ENCODE peak calls at places on chromosomes 5 and 9, in four cellular contexts. One of them, this sample, is unnamed.

GRCh38 chr5:107248065-107248695 is 422.6 kb downstream of the EFNA5 start:
- DNase-seq in NCI-H345: peak; percentile 3
- DNase-seq in GM06990: no peak
- DNase-seq in HTR-8/SVneo: peak; percentile 6
- DNase-seq in this sample: no peak

GRCh38 chr9:124869986-124870560 is 8.1 kb downstream of the ARPC5L start:
- DNase-seq in HTR-8/SVneo: peak; percentile 19
- DNase-seq in GM06990: peak; percentile 91
- DNase-seq in NCI-H345: no peak
- DNase-seq in this sample: no peak

GRCh38 chr9:4102078-4102477 is 197.8 kb downstream of the GLIS3 start:
- DNase-seq in NCI-H345: no peak
- DNase-seq in GM06990: no peak
- DNase-seq in HTR-8/SVneo: no peak
- DNase-seq in this sample: no peak

GRCh38 chr5:106699198-106699597 is 971.5 kb downstream of the EFNA5 start:
- DNase-seq in NCI-H345: no peak
- DNase-seq in HTR-8/SVneo: no peak
- DNase-seq in GM06990: no peak
- DNase-seq in this sample: no peak

GRCh38 chr5:43422143-43422542 is 10.0 kb upstream of the CCL28 start:
- DNase-seq in GM06990: no peak
- DNase-seq in HTR-8/SVneo: peak; percentile 41
- DNase-seq in NCI-H345: no peak
- DNase-seq in this sample: peak; percentile 57

GRCh38 chr9:3337515-3337914 is 188.3 kb downstream of the RFX3 start:
- DNase-seq in NCI-H345: no peak
- DNase-seq in GM06990: no peak
- DNase-seq in HTR-8/SVneo: no peak
- DNase-seq in this sample: no peak

GRCh38 chr5:172048539-172049101 is 42.2 kb upstream of the FBXW11 start:
- DNase-seq in NCI-H345: no peak
- DNase-seq in HTR-8/SVneo: no peak
- DNase-seq in GM06990: no peak
- DNase-seq in this sample: no peak

GRCh38 chr5:176365663-176366574 is 632 bp downstream of the ARL10 start:
- DNase-seq in GM06990: peak; percentile 23
- DNase-seq in NCI-H345: peak; percentile 42
- DNase-seq in HTR-8/SVneo: peak; percentile 82
- DNase-seq in this sample: no peak

GRCh38 chr5:178293400-178293799 is 60.8 kb upstream of the PHYKPL start:
- DNase-seq in GM06990: no peak
- DNase-seq in HTR-8/SVneo: no peak
- DNase-seq in NCI-H345: peak; percentile 28
- DNase-seq in this sample: no peak

GRCh38 chr5:66072031-66072430 is 72.1 kb upstream of the SREK1 start:
- DNase-seq in GM06990: no peak
- DNase-seq in NCI-H345: no peak
- DNase-seq in HTR-8/SVneo: no peak
- DNase-seq in this sample: no peak

GRCh38 chr5:30607301-30607700 is 586.2 kb upstream of the CDH6 start:
- DNase-seq in HTR-8/SVneo: no peak
- DNase-seq in NCI-H345: peak; percentile 81
- DNase-seq in GM06990: no peak
- DNase-seq in this sample: peak; percentile 26

GRCh38 chr5:34475249-34475966 is 180.7 kb upstream of the RAI14 start:
- DNase-seq in HTR-8/SVneo: no peak
- DNase-seq in NCI-H345: no peak
- DNase-seq in GM06990: no peak
- DNase-seq in this sample: no peak

GRCh38 chr5:16866795-16867584 is 69.1 kb downstream of the MYO10 start:
- DNase-seq in NCI-H345: peak; percentile 92
- DNase-seq in HTR-8/SVneo: no peak
- DNase-seq in GM06990: no peak
- DNase-seq in this sample: peak; percentile 55

GRCh38 chr5:31671339-31671741 is 32.4 kb downstream of the PDZD2 start:
- DNase-seq in GM06990: no peak
- DNase-seq in HTR-8/SVneo: no peak
- DNase-seq in NCI-H345: no peak
- DNase-seq in this sample: no peak

GRCh38 chr9:114163517-114163924 is 8.2 kb downstream of the COL27A1 start:
- DNase-seq in GM06990: no peak
- DNase-seq in HTR-8/SVneo: no peak
- DNase-seq in NCI-H345: no peak
- DNase-seq in this sample: no peak

GRCh38 chr5:158773151-158773550 is 326.6 kb downstream of the EBF1 start:
- DNase-seq in GM06990: no peak
- DNase-seq in NCI-H345: no peak
- DNase-seq in HTR-8/SVneo: no peak
- DNase-seq in this sample: no peak

GRCh38 chr5:94941113-94941765 is 322.8 kb downstream of the SLF1 start:
- DNase-seq in HTR-8/SVneo: no peak
- DNase-seq in GM06990: no peak
- DNase-seq in NCI-H345: no peak
- DNase-seq in this sample: no peak

GRCh38 chr9:126459126-126459525 is 132.5 kb downstream of the MVB12B start:
- DNase-seq in HTR-8/SVneo: no peak
- DNase-seq in GM06990: no peak
- DNase-seq in NCI-H345: no peak
- DNase-seq in this sample: no peak

GRCh38 chr5:83512051-83512745 is 40.7 kb downstream of the VCAN start:
- DNase-seq in GM06990: no peak
- DNase-seq in HTR-8/SVneo: no peak
- DNase-seq in NCI-H345: no peak
- DNase-seq in this sample: no peak

GRCh38 chr9:137236936-137237421 is 4.1 kb upstream of the TUBB4B start:
- DNase-seq in GM06990: no peak
- DNase-seq in NCI-H345: peak; percentile 59
- DNase-seq in HTR-8/SVneo: no peak
- DNase-seq in this sample: no peak

GRCh38 chr5:74953961-74954720 is 88.0 kb upstream of the FAM169A start:
- DNase-seq in HTR-8/SVneo: peak; percentile 29
- DNase-seq in NCI-H345: no peak
- DNase-seq in GM06990: no peak
- DNase-seq in this sample: no peak

GRCh38 chr5:14270212-14270702 is 127.1 kb downstream of the TRIO start:
- DNase-seq in NCI-H345: peak; percentile 43
- DNase-seq in HTR-8/SVneo: peak; percentile 86
- DNase-seq in GM06990: no peak
- DNase-seq in this sample: peak; percentile 38

GRCh38 chr5:10331341-10331796 is 22.1 kb upstream of the MARCHF6 start:
- DNase-seq in NCI-H345: peak; percentile 97
- DNase-seq in HTR-8/SVneo: no peak
- DNase-seq in GM06990: no peak
- DNase-seq in this sample: peak; percentile 97

GRCh38 chr5:66742083-66742895 is 146.1 kb downstream of the MAST4 start:
- DNase-seq in HTR-8/SVneo: no peak
- DNase-seq in GM06990: no peak
- DNase-seq in NCI-H345: no peak
- DNase-seq in this sample: no peak

GRCh38 chr9:131260751-131261452 is 15.4 kb downstream of the FAM78A start:
- DNase-seq in GM06990: no peak
- DNase-seq in NCI-H345: no peak
- DNase-seq in HTR-8/SVneo: no peak
- DNase-seq in this sample: no peak

GRCh38 chr5:98111686-98112085 is 661.8 kb upstream of the RGMB start:
- DNase-seq in NCI-H345: no peak
- DNase-seq in HTR-8/SVneo: no peak
- DNase-seq in GM06990: no peak
- DNase-seq in this sample: no peak

GRCh38 chr9:20664501-20664900 is 19.6 kb upstream of the FOCAD start:
- DNase-seq in HTR-8/SVneo: no peak
- DNase-seq in GM06990: no peak
- DNase-seq in NCI-H345: no peak
- DNase-seq in this sample: no peak

GRCh38 chr9:16825971-16826370 is 44.5 kb downstream of the BNC2 start:
- DNase-seq in HTR-8/SVneo: peak; percentile 20
- DNase-seq in NCI-H345: no peak
- DNase-seq in GM06990: no peak
- DNase-seq in this sample: no peak

GRCh38 chr5:34699155-34700077 is 43.3 kb downstream of the RAI14 start:
- DNase-seq in NCI-H345: no peak
- DNase-seq in HTR-8/SVneo: no peak
- DNase-seq in GM06990: no peak
- DNase-seq in this sample: no peak

GRCh38 chr5:156094001-156094400 is 233.0 kb upstream of the SGCD start:
- DNase-seq in HTR-8/SVneo: no peak
- DNase-seq in NCI-H345: no peak
- DNase-seq in GM06990: no peak
- DNase-seq in this sample: no peak

GRCh38 chr5:133531634-133532033 is 80.7 kb downstream of the FSTL4 start:
- DNase-seq in NCI-H345: no peak
- DNase-seq in GM06990: no peak
- DNase-seq in HTR-8/SVneo: no peak
- DNase-seq in this sample: no peak

GRCh38 chr9:35790385-35791291 is 753 bp upstream of the NPR2 start:
- DNase-seq in HTR-8/SVneo: peak; percentile 80
- DNase-seq in NCI-H345: peak; percentile 68
- DNase-seq in GM06990: no peak
- DNase-seq in this sample: peak; percentile 37

GRCh38 chr9:124209279-124209678 is 48.5 kb upstream of the NEK6 start:
- DNase-seq in NCI-H345: no peak
- DNase-seq in GM06990: peak; percentile 43
- DNase-seq in HTR-8/SVneo: no peak
- DNase-seq in this sample: no peak

This sample was measured in NCI-H774.